ENCODE peak calls at places on chromosome X, in five cellular contexts. K is mammary epithelial cell, P is K562, Y is neural progenitor cell, T is GM23248. A is an unnamed sample.

GRCh38 chrX:63561425-63561824 is 210.3 kb upstream of the SPIN4 start:
- DNase-seq in K (no peak), P (peak; percentile 2), Y (no peak), T (peak; percentile 14), A (no peak)

GRCh38 chrX:130071611-130072349 is 38.5 kb downstream of the ELF4 start:
- DNase-seq in K (no peak), P (peak; percentile 49), Y (no peak), T (no peak), A (no peak)

GRCh38 chrX:39750798-39751197 is 347.0 kb downstream of the BCOR start:
- DNase-seq in K (no peak), P (no peak), Y (no peak), T (no peak), A (no peak)

GRCh38 chrX:24574743-24575142 is 72.4 kb downstream of the PCYT1B start:
- DNase-seq in K (no peak), P (no peak), Y (no peak), T (no peak), A (no peak)

GRCh38 chrX:11770320-11770719 is 12.3 kb downstream of the MSL3 start:
- DNase-seq in K (peak; percentile 31), P (peak; percentile 64), Y (peak; percentile 54), T (peak; percentile 61), A (peak; percentile 41)

GRCh38 chrX:150456941-150457340 is 93.8 kb downstream of the MAMLD1 start:
- DNase-seq in K (no peak), P (no peak), Y (no peak), T (no peak), A (no peak)

GRCh38 chrX:11407331-11408110 is 114.3 kb downstream of the AMELX start:
- DNase-seq in K (no peak), P (no peak), Y (no peak), T (no peak), A (no peak)

GRCh38 chrX:139052461-139052860 is 340.9 kb upstream of the FGF13 start:
- DNase-seq in K (peak; percentile 62), P (no peak), Y (no peak), T (peak; percentile 2), A (no peak)

GRCh38 chrX:41733939-41734338 is 10.0 kb downstream of the GPR82 start:
- DNase-seq in K (peak; percentile 2), P (no peak), Y (no peak), T (no peak), A (no peak)

GRCh38 chrX:39599339-39599738 is 498.4 kb downstream of the BCOR start:
- DNase-seq in K (no peak), P (no peak), Y (no peak), T (no peak), A (no peak)

GRCh38 chrX:57286507-57287251 is at the start of gene FAAH2:
- DNase-seq in K (peak; percentile 86), P (peak; percentile 8), Y (peak; percentile 73), T (no peak), A (peak; percentile 66)

GRCh38 chrX:106201502-106202178 is 33.5 kb downstream of the PWWP3B start:
- DNase-seq in K (no peak), P (no peak), Y (peak; percentile 65), T (no peak), A (peak; percentile 69)

GRCh38 chrX:77628294-77629025 is 157.6 kb downstream of the ATRX start:
- DNase-seq in K (no peak), P (no peak), Y (no peak), T (peak; percentile 10), A (no peak)

GRCh38 chrX:117543885-117544284 is 572.7 kb downstream of the KLHL13 start:
- DNase-seq in K (no peak), P (no peak), Y (no peak), T (no peak), A (no peak)

GRCh38 chrX:48083212-48083611 is 11.8 kb upstream of the ZNF630 start:
- DNase-seq in K (peak; percentile 35), P (peak; percentile 52), Y (peak; percentile 54), T (peak; percentile 61), A (peak; percentile 52)

GRCh38 chrX:54044126-54044876 is at the start of gene PHF8:
- DNase-seq in K (peak; percentile 94), P (peak; percentile 88), Y (peak; percentile 95), T (peak; percentile 94), A (peak; percentile 94)

GRCh38 chrX:149713279-149714050 is 1.6 kb downstream of the MAGEA11 start:
- DNase-seq in K (no peak), P (no peak), Y (no peak), T (no peak), A (no peak)

GRCh38 chrX:2500681-2501151 is at the start of the genes DHRSX and ZBED1:
- DNase-seq in K (no peak), P (peak; percentile 83), Y (peak; percentile 84), T (peak; percentile 73), A (no peak)

GRCh38 chrX:40176256-40176978 is 78.7 kb upstream of the BCOR start:
- DNase-seq in K (no peak), P (peak; percentile 81), Y (peak; percentile 58), T (peak; percentile 66), A (peak; percentile 56)

GRCh38 chrX:124217289-124218251 is 114.9 kb upstream of the TEX13D start:
- DNase-seq in K (peak; percentile 83), P (no peak), Y (peak; percentile 67), T (peak; percentile 57), A (peak; percentile 52)

GRCh38 chrX:2921193-2921592 is 7.9 kb downstream of the ARSD start:
- DNase-seq in K (no peak), P (no peak), Y (no peak), T (no peak), A (no peak)

GRCh38 chrX:129932792-129933321 is 26.9 kb downstream of the UTP14A start:
- DNase-seq in K (no peak), P (peak; percentile 63), Y (peak; percentile 62), T (peak; percentile 48), A (peak; percentile 35)

GRCh38 chrX:48891402-48892288 is 5.9 kb downstream of the TIMM17B start:
- DNase-seq in K (peak; percentile 85), P (peak; percentile 83), Y (peak; percentile 90), T (peak; percentile 89), A (peak; percentile 88)

GRCh38 chrX:101190736-101191135 is 28.9 kb upstream of the DRP2 start:
- DNase-seq in K (no peak), P (no peak), Y (no peak), T (no peak), A (no peak)

GRCh38 chrX:101195442-101196173 is 24.0 kb upstream of the DRP2 start:
- DNase-seq in K (no peak), P (no peak), Y (no peak), T (no peak), A (no peak)

GRCh38 chrX:101191217-101191750 is 28.3 kb upstream of the DRP2 start:
- DNase-seq in K (no peak), P (peak; percentile 72), Y (peak; percentile 77), T (peak; percentile 36), A (peak; percentile 63)
- H2AFZ ChIP-seq in K (no peak overlapping the region), P (peak overlapping the region; percentile 96), Y (peak overlapping the region; percentile 79), T (peak overlapping the region; percentile 71), A (no peak overlapping the region)

GRCh38 chrX:21802844-21803243 is 36.6 kb upstream of the MBTPS2 start:
- DNase-seq in K (no peak), P (no peak), Y (no peak), T (no peak), A (no peak)
- H2AFZ ChIP-seq in K (no peak overlapping the region), P (no peak overlapping the region), Y (no peak overlapping the region), T (no peak overlapping the region), A (no peak overlapping the region)

GRCh38 chrX:154117566-154117965 is 20.0 kb upstream of the MECP2 start:
- DNase-seq in K (no peak), P (no peak), Y (no peak), T (no peak), A (no peak)
- H2AFZ ChIP-seq in K (no peak overlapping the region), P (no peak overlapping the region), Y (no peak overlapping the region), T (no peak overlapping the region), A (no peak overlapping the region)

DNA sequence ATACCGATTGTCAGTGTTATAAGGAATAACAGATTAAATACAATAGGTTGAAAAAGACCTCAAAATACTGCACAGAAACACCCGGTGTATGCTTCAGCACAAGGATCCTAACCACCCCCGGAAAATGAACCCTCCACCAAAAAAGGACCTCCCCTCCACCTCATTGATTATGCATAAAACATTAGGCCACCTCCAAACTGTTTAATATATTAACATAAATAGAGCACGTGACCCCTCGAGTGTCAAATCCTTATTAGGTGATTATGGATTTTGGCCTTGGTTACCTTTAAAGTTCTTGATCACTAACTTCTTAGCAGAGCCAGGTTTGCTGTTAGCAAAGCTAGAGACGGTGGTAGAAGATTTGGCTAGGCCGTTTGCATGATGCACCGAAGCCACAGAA is 963 bp downstream of the CUL4B start:
- DNase-seq in K (peak; percentile 1), P (no peak), Y (peak; percentile 1), T (peak; percentile 21), A (no peak)
- H2AFZ ChIP-seq in K (no peak overlapping the region), P (peak overlapping the region; percentile 88), Y (no peak overlapping the region), T (peak overlapping the region; percentile 5), A (no peak overlapping the region)

DNA sequence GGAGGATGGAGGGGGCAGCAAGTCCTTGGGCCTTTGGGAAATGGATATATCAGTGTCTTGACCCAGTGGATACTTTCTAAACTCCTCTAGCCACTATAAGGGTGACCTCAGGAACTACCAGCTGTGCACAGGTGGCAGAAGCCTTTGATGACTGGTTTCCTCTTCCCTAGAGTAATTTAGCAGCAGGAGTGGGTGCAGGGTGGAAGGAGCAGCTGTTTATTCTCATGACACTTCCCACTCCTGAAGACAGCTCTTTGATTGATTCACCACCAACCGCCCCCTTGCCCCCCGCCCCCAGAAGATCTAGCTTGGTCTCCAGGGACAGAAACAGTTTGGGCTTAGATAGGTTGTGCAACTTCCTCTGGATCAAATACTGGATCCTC is 63.0 kb downstream of the GPC3 start:
- DNase-seq in K (no peak), P (no peak), Y (no peak), T (no peak), A (no peak)
- H2AFZ ChIP-seq in K (no peak overlapping the region), P (no peak overlapping the region), Y (no peak overlapping the region), T (no peak overlapping the region), A (no peak overlapping the region)

DNA sequence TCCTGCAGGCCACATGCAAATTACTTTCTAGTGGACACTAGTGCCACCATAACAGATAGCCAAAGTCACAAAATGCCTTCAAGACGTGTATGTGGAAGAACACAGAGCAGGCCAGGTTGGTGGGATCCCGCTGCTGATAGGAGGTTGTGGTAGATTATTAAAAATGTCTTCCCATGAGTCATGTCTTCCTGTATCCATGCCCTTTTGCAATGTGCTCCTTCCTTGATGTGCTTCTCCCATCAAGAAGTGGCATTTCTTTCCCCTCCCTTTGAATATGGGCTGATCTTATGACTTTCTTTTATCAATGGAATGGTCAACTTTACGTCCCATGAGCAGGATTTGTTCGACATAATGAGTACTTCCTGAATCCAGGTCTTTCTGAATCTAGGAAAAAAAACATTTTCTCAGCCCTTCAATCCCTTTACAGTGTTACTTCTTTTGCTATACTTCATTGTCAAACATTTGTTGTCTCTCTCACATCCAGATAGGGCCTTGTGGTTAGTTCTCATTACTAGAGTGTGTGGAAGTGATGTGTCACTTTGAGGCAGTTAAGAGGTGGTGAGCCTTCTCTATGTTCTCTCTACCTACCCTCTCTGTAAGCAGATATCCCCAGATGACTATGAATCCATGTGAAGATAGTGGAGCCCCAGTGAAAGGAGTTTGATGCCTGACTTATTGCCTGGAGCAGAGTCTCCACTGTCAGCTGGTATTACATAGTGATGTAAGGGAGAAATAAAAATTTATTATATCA is 519.2 kb upstream of the DIPK2B start:
- DNase-seq in K (no peak), P (no peak), Y (no peak), T (peak; percentile 6), A (no peak)
- H2AFZ ChIP-seq in K (no peak overlapping the region), P (no peak overlapping the region), Y (no peak overlapping the region), T (no peak overlapping the region), A (no peak overlapping the region)

GRCh38 chrX:144716187-144716586 is 531.1 kb upstream of the SPANXN1 start:
- DNase-seq in K (no peak), P (no peak), Y (peak; percentile 3), T (no peak), A (no peak)
- H2AFZ ChIP-seq in K (no peak overlapping the region), P (no peak overlapping the region), Y (no peak overlapping the region), T (no peak overlapping the region), A (no peak overlapping the region)